ENCODE peak calls at places on chromosome 17, in seven cellular contexts. R, X, Y, F, N, P and D are unnamed samples.

GRCh38 chr17:77802333-77802615 is 156.2 kb upstream of the TNRC6C start:
- DNase-seq in N (no peak), P (no peak), X (no peak), F (no peak), R (no peak), Y (no peak), D (no peak)

GRCh38 chr17:76914937-76915336 is 46.7 kb downstream of the MGAT5B start:
- DNase-seq in Y (no peak), N (no peak), P (no peak), F (no peak), X (no peak), R (no peak), D (no peak)

GRCh38 chr17:76397687-76398522 is 13.5 kb downstream of the SPHK1 start:
- DNase-seq in N (peak), X (peak), Y (peak), F (peak), R (no peak), P (peak), D (peak)

GRCh38 chr17:65279456-65279855 is 142.3 kb downstream of the RGS9 start:
- DNase-seq in X (no peak), N (no peak), F (no peak), R (no peak), Y (no peak), P (no peak), D (no peak)

GRCh38 chr17:72254808-72255449 is 134.1 kb downstream of the SOX9 start:
- DNase-seq in Y (peak), F (no peak), X (no peak), N (peak), P (no peak), R (no peak), D (no peak)

GRCh38 chr17:66654341-66654740 is 180.6 kb upstream of the CACNG5 start:
- DNase-seq in Y (peak), N (no peak), F (no peak), P (no peak), X (no peak), R (no peak), D (peak)

GRCh38 chr17:48134912-48135480 is 27.4 kb downstream of the SNX11 start:
- DNase-seq in N (peak), P (no peak), F (no peak), R (no peak), X (no peak), Y (no peak), D (no peak)

GRCh38 chr17:81440511-81441244 is 45.4 kb downstream of the BAHCC1 start:
- DNase-seq in R (peak), N (peak), P (peak), X (no peak), Y (no peak), F (peak), D (no peak)

GRCh38 chr17:79082311-79083190 is 7.9 kb downstream of the ENGASE start:
- DNase-seq in Y (no peak), N (peak), F (peak), R (peak), X (no peak), P (peak), D (no peak)

GRCh38 chr17:64706224-64707076 is 44.3 kb upstream of the SMURF2 start:
- DNase-seq in R (no peak), P (no peak), N (peak), Y (peak), F (peak), X (no peak), D (no peak)

DNA sequence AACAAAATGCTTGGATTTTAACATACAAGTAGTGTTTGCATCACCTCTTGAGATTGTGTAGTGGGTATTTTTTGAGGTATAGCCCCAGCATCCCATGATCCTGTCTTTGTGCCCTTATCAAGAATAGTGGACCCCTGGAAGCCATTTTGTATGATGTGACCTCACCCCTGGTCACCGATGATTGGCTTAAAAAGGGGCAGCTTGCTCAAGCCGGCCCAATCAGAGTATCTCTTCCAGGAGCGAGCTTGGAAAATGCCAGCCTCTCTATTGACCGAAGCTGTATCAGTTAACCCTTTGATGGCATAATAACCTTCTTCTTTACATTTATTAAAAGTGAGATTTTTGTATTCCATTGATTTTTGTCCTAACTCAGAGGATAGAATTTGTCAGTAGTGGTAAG is 55.5 kb upstream of the FAM20A start:
- DNase-seq in Y (no peak), P (no peak), X (no peak), N (no peak), R (no peak), F (no peak), D (no peak)
- H3K27ac ChIP-seq in Y (no peak), P (no peak), X (no peak), N (no peak), R (no peak), F (no peak), D (no peak)

GRCh38 chr17:511001-511690 is 158.5 kb upstream of the RPH3AL start:
- DNase-seq in P (no peak), F (no peak), N (no peak), X (no peak), R (no peak), Y (peak), D (peak)

GRCh38 chr17:510223-510917 is 157.8 kb upstream of the RPH3AL start:
- DNase-seq in P (no peak), N (no peak), F (no peak), Y (no peak), R (no peak), X (no peak), D (no peak)

GRCh38 chr17:512926-513325 is 160.3 kb upstream of the RPH3AL start:
- DNase-seq in X (no peak), Y (no peak), P (no peak), N (no peak), R (no peak), F (no peak), D (no peak)

GRCh38 chr17:511833-512251 is 159.2 kb upstream of the RPH3AL start:
- DNase-seq in R (no peak), P (no peak), Y (peak), F (no peak), N (no peak), X (no peak), D (no peak)

DNA sequence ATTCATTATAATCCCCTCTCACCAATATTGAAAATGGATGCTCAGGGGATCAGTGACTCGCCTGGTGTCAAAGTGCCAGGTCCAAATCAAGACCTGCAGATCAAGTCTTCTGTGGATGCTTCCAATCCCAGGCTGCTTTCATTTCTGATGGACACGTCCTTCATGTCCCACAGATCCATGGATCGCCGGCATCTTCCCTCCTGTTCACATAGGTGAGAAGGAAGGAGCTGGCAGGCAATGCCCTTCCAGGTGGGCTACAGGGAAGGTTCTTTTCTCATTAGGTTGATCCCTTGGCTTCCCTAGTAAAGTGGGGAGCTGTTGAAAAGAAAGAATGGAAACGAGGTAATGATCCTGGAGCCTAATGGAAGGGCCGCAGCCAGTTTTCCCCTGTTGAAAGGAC is 159.7 kb upstream of the RPH3AL start:
- DNase-seq in P (no peak), N (no peak), X (no peak), F (no peak), Y (no peak), R (no peak), D (no peak)
- H3K4me3 ChIP-seq in P (no peak), N (no peak), X (no peak), F (no peak), Y (no peak), R (no peak), D (no peak)

DNA sequence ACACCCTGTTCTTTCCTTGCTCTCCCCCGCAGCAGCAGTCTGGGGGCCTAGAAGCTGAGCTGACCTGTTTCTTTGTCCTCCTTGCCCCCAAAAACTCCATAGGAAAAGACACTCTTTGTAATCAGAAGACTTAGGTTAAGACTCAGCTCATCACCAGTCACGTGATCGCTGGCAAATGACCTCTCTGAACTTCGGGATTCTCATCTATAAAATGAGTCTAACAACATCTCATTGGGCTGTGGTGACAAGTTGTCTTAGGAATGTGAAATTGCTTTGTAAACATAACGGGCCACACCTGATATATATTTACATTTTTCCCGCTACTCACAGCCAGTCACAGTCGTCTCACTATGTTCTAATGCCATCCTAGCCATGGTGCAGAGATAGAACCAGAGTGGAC is 86.0 kb upstream of the LHX1 start:
- DNase-seq in N (peak), X (no peak), Y (peak), R (no peak), P (no peak), F (peak), D (no peak)
- H3K27ac ChIP-seq in N (peak), X (no peak), Y (peak), R (no peak), P (no peak), F (peak), D (no peak)

GRCh38 chr17:37546242-37546641 is 56.6 kb downstream of the DUSP14 start:
- DNase-seq in X (no peak), P (no peak), Y (no peak), N (no peak), R (no peak), F (no peak), D (no peak)

GRCh38 chr17:37543527-37544122 is 53.9 kb downstream of the DUSP14 start:
- DNase-seq in F (no peak), R (no peak), Y (no peak), P (no peak), X (no peak), N (no peak), D (no peak)

GRCh38 chr17:37547986-37548385 is 58.3 kb downstream of the DUSP14 start:
- DNase-seq in N (no peak), R (no peak), F (no peak), X (no peak), Y (no peak), P (no peak), D (no peak)

GRCh38 chr17:37538991-37539659 is 49.4 kb downstream of the DUSP14 start:
- DNase-seq in P (no peak), N (no peak), X (no peak), R (no peak), Y (no peak), F (no peak), D (no peak)

GRCh38 chr17:37541880-37542675 is 52.4 kb downstream of the DUSP14 start:
- DNase-seq in F (no peak), X (no peak), P (no peak), N (no peak), R (no peak), Y (peak), D (no peak)
- H3K4me3 ChIP-seq in F (no peak), X (no peak), P (no peak), N (no peak), R (no peak), Y (no peak), D (no peak)

GRCh38 chr17:19345486-19346350 is 16.8 kb downstream of the B9D1 start:
- DNase-seq in R (no peak), N (no peak), F (no peak), X (no peak), Y (no peak), P (no peak), D (no peak)

GRCh38 chr17:19348081-19348650 is 14.4 kb downstream of the B9D1 start:
- DNase-seq in N (no peak), F (no peak), X (no peak), Y (no peak), R (no peak), P (no peak), D (no peak)

GRCh38 chr17:19348806-19349205 is 13.7 kb downstream of the B9D1 start:
- DNase-seq in P (no peak), Y (no peak), X (no peak), R (no peak), F (no peak), N (no peak), D (no peak)

GRCh38 chr17:19346351-19347255 is 15.9 kb downstream of the B9D1 start:
- DNase-seq in P (no peak), X (peak), Y (peak), N (peak), F (peak), R (no peak), D (peak)

GRCh38 chr17:19347323-19348080 is 15.0 kb downstream of the B9D1 start:
- DNase-seq in R (no peak), N (no peak), Y (no peak), P (no peak), F (no peak), X (no peak), D (no peak)
- H3K27ac ChIP-seq in R (no peak), N (peak), Y (peak), P (no peak), F (peak), X (peak), D (peak)

GRCh38 chr17:60328679-60329078 is 63.3 kb downstream of the USP32 start:
- DNase-seq in P (no peak), X (no peak), R (no peak), F (no peak), N (no peak), Y (no peak), D (no peak)

GRCh38 chr17:60327870-60328362 is 64.0 kb downstream of the USP32 start:
- DNase-seq in N (no peak), P (no peak), R (peak), F (no peak), Y (no peak), X (no peak), D (no peak)

GRCh38 chr17:60325730-60326524 is 66.0 kb downstream of the USP32 start:
- DNase-seq in X (no peak), N (no peak), P (no peak), Y (no peak), F (no peak), R (no peak), D (no peak)

GRCh38 chr17:60327122-60327869 is 64.6 kb downstream of the USP32 start:
- DNase-seq in F (no peak), X (no peak), N (no peak), P (peak), Y (no peak), R (peak), D (no peak)

GRCh38 chr17:60326702-60327101 is 65.2 kb downstream of the USP32 start:
- DNase-seq in P (no peak), X (no peak), F (no peak), R (no peak), Y (no peak), N (no peak), D (no peak)
- H3K4me3 ChIP-seq in P (no peak), X (no peak), F (no peak), R (no peak), Y (no peak), N (no peak), D (no peak)

DNA sequence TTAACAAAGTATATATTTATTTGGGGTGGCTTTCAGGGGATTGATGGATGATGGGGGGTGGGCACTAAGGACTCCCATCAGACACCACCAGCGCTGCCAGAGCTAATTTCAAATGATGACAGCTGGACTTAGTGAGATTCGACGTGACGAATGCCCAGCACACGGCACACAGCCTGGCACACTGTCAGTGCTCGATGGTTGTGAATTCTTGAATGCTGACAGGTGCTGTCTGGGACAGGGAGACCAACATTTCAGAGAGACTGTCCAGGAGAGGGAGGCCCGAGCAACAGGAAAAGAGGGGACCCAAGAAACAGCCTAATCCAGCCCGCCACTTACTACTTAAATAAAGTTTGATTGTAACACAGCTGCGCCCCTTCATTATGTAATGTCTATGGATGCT is 6.3 kb upstream of the MPRIP start:
- DNase-seq in R (no peak), P (no peak), Y (no peak), N (no peak), F (no peak), X (no peak), D (no peak)
- H3K27ac ChIP-seq in R (peak), P (no peak), Y (no peak), N (no peak), F (peak), X (no peak), D (no peak)

GRCh38 chr17:17709815-17710321 is 28.6 kb downstream of the RAI1 start:
- DNase-seq in P (no peak), R (no peak), F (no peak), N (no peak), Y (no peak), X (no peak), D (no peak)

GRCh38 chr17:17710355-17710727 is 29.1 kb downstream of the RAI1 start:
- DNase-seq in N (no peak), Y (no peak), P (no peak), X (no peak), F (no peak), R (peak), D (no peak)

GRCh38 chr17:17711708-17712141 is 30.5 kb downstream of the RAI1 start:
- DNase-seq in Y (no peak), X (no peak), N (no peak), R (no peak), P (no peak), F (no peak), D (no peak)

GRCh38 chr17:17712268-17712924 is 31.1 kb downstream of the RAI1 start:
- DNase-seq in X (no peak), R (no peak), P (no peak), F (no peak), Y (peak), N (peak), D (peak)

GRCh38 chr17:17710728-17711541 is 29.7 kb downstream of the RAI1 start:
- DNase-seq in N (peak), P (no peak), R (no peak), X (no peak), F (peak), Y (peak), D (peak)
- H3K4me3 ChIP-seq in N (peak), P (no peak), R (no peak), X (no peak), F (peak), Y (peak), D (peak)

GRCh38 chr17:57260325-57261083 is 4.2 kb downstream of the MSI2 start:
- DNase-seq in P (no peak), F (no peak), N (no peak), X (no peak), Y (no peak), R (no peak), D (no peak)
- H3K27ac ChIP-seq in P (no peak), F (no peak), N (no peak), X (no peak), Y (no peak), R (no peak), D (no peak)

DNA sequence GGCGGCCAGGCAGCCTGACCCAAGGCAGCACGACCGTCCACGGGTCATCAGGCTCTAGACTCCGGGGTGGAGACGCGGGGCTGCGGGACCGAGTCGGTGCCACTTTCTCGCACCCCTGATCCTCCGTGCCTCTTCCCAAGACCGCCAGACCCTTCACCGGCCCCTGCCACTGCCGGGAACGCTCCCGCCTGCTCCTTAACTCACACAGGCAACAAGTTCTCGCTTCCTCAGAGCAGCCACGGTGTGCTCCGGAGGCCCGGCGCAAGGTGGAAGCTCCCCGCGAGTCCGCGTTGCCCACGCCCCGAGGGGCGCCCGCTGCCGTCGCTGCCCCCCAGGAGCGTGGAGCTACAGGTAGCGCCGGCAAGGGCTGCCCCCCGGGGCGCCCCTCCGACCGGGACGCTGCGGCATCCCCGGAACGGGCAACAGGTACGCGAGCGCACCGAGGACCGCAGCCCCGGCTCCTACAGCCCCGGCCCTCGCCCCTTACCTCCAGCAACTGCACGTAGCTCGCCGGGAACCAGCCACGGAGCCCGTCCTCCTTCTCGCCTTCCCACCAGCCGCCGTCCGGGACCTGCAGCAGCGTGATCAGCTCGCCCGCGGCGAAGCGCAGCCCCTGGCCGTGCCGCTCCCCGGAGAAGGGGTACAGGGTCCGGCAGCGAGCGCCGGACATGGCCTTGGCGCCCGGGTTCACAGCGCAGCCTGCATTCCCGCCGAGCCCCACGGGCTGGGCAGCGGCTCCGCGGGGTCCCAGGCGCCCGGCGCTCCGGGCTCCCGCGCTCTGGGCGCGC is 491 bp downstream of the GAS7 start:
- DNase-seq in P (no peak), R (peak), X (no peak), Y (no peak), F (no peak), N (no peak), D (no peak)
- H3K4me3 ChIP-seq in P (no peak), R (peak), X (peak), Y (peak), F (peak), N (no peak), D (peak)